ENCODE peak calls at places on chromosomes 13 and 19, in five cellular contexts. One of them, this sample, is unnamed. For H3K4me1, the result is how much of the 10 kb centered on the place peaks cover.

GRCh38 chr13:93561553-93561952 is 334.9 kb downstream of the GPC6 start:
- DNase-seq in colonic mucosa: no peak
- DNase-seq in NT2/D1: peak
- DNase-seq in SK-N-SH: no peak
- DNase-seq in astrocyte: no peak
- DNase-seq in this sample: peak

GRCh38 chr19:1445185-1445931 is 4.6 kb upstream of the APC2 start:
- DNase-seq in astrocyte: no peak
- DNase-seq in SK-N-SH: peak
- DNase-seq in NT2/D1: no peak
- DNase-seq in colonic mucosa: peak
- DNase-seq in this sample: peak

GRCh38 chr19:54262066-54262465 is 5.0 kb upstream of the LILRB5 start:
- DNase-seq in NT2/D1: no peak
- DNase-seq in astrocyte: no peak
- DNase-seq in SK-N-SH: no peak
- DNase-seq in colonic mucosa: peak
- DNase-seq in this sample: peak

GRCh38 chr13:113371061-113371460 is 7.1 kb upstream of the GRTP1 start:
- DNase-seq in SK-N-SH: no peak
- DNase-seq in NT2/D1: no peak
- DNase-seq in astrocyte: no peak
- DNase-seq in colonic mucosa: no peak
- DNase-seq in this sample: peak

GRCh38 chr19:48659768-48660167 is 13.0 kb downstream of the NTN5 start:
- DNase-seq in colonic mucosa: no peak
- DNase-seq in NT2/D1: no peak
- DNase-seq in SK-N-SH: no peak
- DNase-seq in astrocyte: no peak
- DNase-seq in this sample: no peak

GRCh38 chr13:29454931-29455481 is 140.5 kb downstream of the SLC7A1 start:
- DNase-seq in NT2/D1: peak
- DNase-seq in SK-N-SH: no peak
- DNase-seq in astrocyte: no peak
- DNase-seq in colonic mucosa: no peak
- DNase-seq in this sample: peak

GRCh38 chr13:55661505-55661904 is 1479.2 kb upstream of the PRR20A start:
- DNase-seq in astrocyte: no peak
- DNase-seq in NT2/D1: no peak
- DNase-seq in SK-N-SH: no peak
- DNase-seq in colonic mucosa: no peak
- DNase-seq in this sample: peak

GRCh38 chr13:23488442-23488841 is 54.9 kb upstream of the SACS start:
- DNase-seq in NT2/D1: no peak
- DNase-seq in astrocyte: peak
- DNase-seq in SK-N-SH: peak
- DNase-seq in colonic mucosa: no peak
- DNase-seq in this sample: no peak

GRCh38 chr19:5695649-5696195 is 5.6 kb downstream of the RPL36 start:
- DNase-seq in NT2/D1: no peak
- DNase-seq in SK-N-SH: no peak
- DNase-seq in colonic mucosa: no peak
- DNase-seq in astrocyte: no peak
- DNase-seq in this sample: peak

GRCh38 chr19:49214701-49215100 is 57.1 kb downstream of the TRPM4 start:
- DNase-seq in SK-N-SH: no peak
- DNase-seq in NT2/D1: no peak
- DNase-seq in astrocyte: no peak
- DNase-seq in colonic mucosa: no peak
- DNase-seq in this sample: no peak

GRCh38 chr13:93736111-93736510 is 509.5 kb downstream of the GPC6 start:
- DNase-seq in SK-N-SH: no peak
- DNase-seq in NT2/D1: no peak
- DNase-seq in colonic mucosa: no peak
- DNase-seq in astrocyte: peak
- DNase-seq in this sample: no peak

GRCh38 chr19:30029721-30030510 is 87.9 kb downstream of the URI1 start:
- DNase-seq in astrocyte: peak
- DNase-seq in NT2/D1: no peak
- DNase-seq in SK-N-SH: no peak
- DNase-seq in colonic mucosa: no peak
- DNase-seq in this sample: no peak

GRCh38 chr19:51317381-51317780 is 5.9 kb downstream of the IGLON5 start:
- DNase-seq in SK-N-SH: no peak
- DNase-seq in NT2/D1: no peak
- DNase-seq in colonic mucosa: no peak
- DNase-seq in astrocyte: no peak
- DNase-seq in this sample: no peak
- H3K9ac ChIP-seq in SK-N-SH: no peak
- H3K9ac ChIP-seq in NT2/D1: no peak
- H3K9ac ChIP-seq in colonic mucosa: no peak
- H3K9ac ChIP-seq in astrocyte: no peak
- H3K9ac ChIP-seq in this sample: no peak

DNA sequence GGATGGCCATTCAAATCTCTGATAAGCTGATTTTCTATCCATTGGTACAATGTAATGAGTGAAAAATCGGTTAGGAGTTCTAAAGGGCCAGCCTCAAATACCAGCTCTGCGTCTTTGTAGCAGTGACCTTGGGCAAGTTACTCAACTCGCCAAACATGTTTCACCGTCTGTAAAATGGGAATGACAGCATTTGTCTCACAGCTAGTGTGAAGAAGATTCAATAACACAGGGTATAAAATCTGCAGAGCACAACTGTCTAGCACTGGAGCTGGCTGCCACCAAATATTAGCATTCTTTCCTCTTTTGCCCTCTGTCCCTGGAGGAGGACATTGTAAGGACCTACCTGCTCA is 22.1 kb upstream of the SERP2 start:
- DNase-seq in SK-N-SH: no peak
- DNase-seq in colonic mucosa: no peak
- DNase-seq in NT2/D1: no peak
- DNase-seq in astrocyte: no peak
- DNase-seq in this sample: no peak
- H3K4me1 ChIP-seq in SK-N-SH: under half
- H3K4me1 ChIP-seq in colonic mucosa: under half
- H3K4me1 ChIP-seq in NT2/D1: under half
- H3K4me1 ChIP-seq in astrocyte: under half
- H3K4me1 ChIP-seq in this sample: under half

DNA sequence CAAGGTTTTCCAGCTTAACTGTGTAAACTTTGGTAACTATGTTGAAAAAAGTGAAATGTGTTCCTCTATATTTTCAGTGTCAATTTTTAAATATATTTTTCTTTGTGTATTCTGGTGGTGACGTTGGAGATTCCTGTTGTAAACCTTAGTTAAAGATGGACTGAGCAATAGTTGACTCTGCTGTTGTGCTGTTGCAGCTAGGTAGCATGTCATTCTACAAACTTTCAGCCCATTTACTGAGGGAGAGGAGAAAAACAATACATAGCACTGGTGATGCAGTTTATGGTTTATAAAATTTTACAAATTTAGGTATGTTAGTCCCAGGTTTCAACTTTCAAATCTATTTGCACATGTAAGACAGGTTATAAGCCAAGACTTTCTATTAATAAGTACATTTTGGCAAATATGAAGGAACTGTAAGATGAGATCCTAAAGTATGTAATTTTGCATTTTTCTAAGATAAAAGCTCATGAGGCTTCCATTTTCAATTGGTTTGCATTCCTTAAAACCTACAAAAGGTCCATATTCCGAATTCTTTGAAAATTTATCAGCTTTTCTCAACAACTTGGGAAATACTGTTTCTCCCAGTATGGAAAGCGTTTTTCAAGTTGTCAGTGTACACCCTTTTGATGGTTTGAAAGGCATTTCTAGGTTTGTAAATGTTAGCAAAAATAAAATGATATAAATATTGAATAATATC is 1.5 kb downstream of the NDFIP2 start:
- DNase-seq in SK-N-SH: no peak
- DNase-seq in colonic mucosa: no peak
- DNase-seq in astrocyte: peak
- DNase-seq in NT2/D1: no peak
- DNase-seq in this sample: no peak
- H3K9ac ChIP-seq in SK-N-SH: peak
- H3K9ac ChIP-seq in colonic mucosa: no peak
- H3K9ac ChIP-seq in astrocyte: peak
- H3K9ac ChIP-seq in NT2/D1: no peak
- H3K9ac ChIP-seq in this sample: peak

DNA sequence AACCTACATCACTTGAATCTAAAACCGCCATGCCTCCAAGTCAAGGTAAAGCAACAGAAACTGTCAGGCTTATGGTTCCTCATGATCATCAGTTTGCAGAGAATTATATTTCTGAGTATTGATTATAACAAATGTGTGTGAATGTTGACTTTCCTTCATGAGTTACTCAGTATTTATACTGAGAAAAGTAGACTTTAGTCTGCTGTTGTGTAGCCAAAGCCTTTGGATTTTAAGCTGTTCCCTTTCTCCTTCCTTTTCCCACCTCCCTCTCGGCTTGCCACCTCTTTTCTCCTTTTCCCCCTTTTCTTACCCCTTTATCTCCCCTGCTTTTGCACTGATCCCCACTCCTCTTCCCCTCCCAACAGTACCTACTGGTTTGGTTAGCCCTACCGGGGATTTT is 20.7 kb upstream of the GPR18 start:
- DNase-seq in astrocyte: no peak
- DNase-seq in NT2/D1: no peak
- DNase-seq in colonic mucosa: no peak
- DNase-seq in SK-N-SH: no peak
- DNase-seq in this sample: no peak
- H3K4me1 ChIP-seq in astrocyte: under half
- H3K4me1 ChIP-seq in NT2/D1: under half
- H3K4me1 ChIP-seq in colonic mucosa: under half
- H3K4me1 ChIP-seq in SK-N-SH: under half
- H3K4me1 ChIP-seq in this sample: under half

GRCh38 chr13:48006396-48006795 is 5.3 kb upstream of the SUCLA2 start:
- DNase-seq in colonic mucosa: no peak
- DNase-seq in SK-N-SH: no peak
- DNase-seq in NT2/D1: no peak
- DNase-seq in astrocyte: peak
- DNase-seq in this sample: no peak
- H3K9ac ChIP-seq in colonic mucosa: no peak
- H3K9ac ChIP-seq in SK-N-SH: no peak
- H3K9ac ChIP-seq in NT2/D1: no peak
- H3K9ac ChIP-seq in astrocyte: no peak
- H3K9ac ChIP-seq in this sample: no peak

GRCh38 chr19:12967907-12968306 is 1.5 kb upstream of the DAND5 start:
- DNase-seq in colonic mucosa: no peak
- DNase-seq in astrocyte: no peak
- DNase-seq in SK-N-SH: no peak
- DNase-seq in NT2/D1: no peak
- DNase-seq in this sample: no peak
- H3K4me1 ChIP-seq in colonic mucosa: under half
- H3K4me1 ChIP-seq in astrocyte: under half
- H3K4me1 ChIP-seq in SK-N-SH: under half
- H3K4me1 ChIP-seq in NT2/D1: under half
- H3K4me1 ChIP-seq in this sample: under half

GRCh38 chr13:104318121-104318520 is 1251.9 kb upstream of the SLC10A2 start:
- DNase-seq in SK-N-SH: peak
- DNase-seq in colonic mucosa: no peak
- DNase-seq in astrocyte: peak
- DNase-seq in NT2/D1: no peak
- DNase-seq in this sample: no peak
- H3K9ac ChIP-seq in SK-N-SH: no peak
- H3K9ac ChIP-seq in colonic mucosa: no peak
- H3K9ac ChIP-seq in astrocyte: no peak
- H3K9ac ChIP-seq in NT2/D1: no peak
- H3K9ac ChIP-seq in this sample: no peak

GRCh38 chr19:34259367-34259865 is 5.1 kb downstream of the GARRE1 start:
- DNase-seq in astrocyte: no peak
- DNase-seq in SK-N-SH: no peak
- DNase-seq in colonic mucosa: no peak
- DNase-seq in NT2/D1: no peak
- DNase-seq in this sample: no peak
- H3K4me1 ChIP-seq in astrocyte: under half
- H3K4me1 ChIP-seq in SK-N-SH: under half
- H3K4me1 ChIP-seq in colonic mucosa: under half
- H3K4me1 ChIP-seq in NT2/D1: under half
- H3K4me1 ChIP-seq in this sample: under half

GRCh38 chr19:41175825-41176734 is 16.9 kb upstream of the CYP2S1 start:
- DNase-seq in colonic mucosa: peak
- DNase-seq in SK-N-SH: no peak
- DNase-seq in astrocyte: peak
- DNase-seq in NT2/D1: peak
- DNase-seq in this sample: peak
- H3K9ac ChIP-seq in colonic mucosa: no peak
- H3K9ac ChIP-seq in SK-N-SH: no peak
- H3K9ac ChIP-seq in astrocyte: peak
- H3K9ac ChIP-seq in NT2/D1: peak
- H3K9ac ChIP-seq in this sample: no peak

GRCh38 chr19:3099347-3100145 is 5.4 kb downstream of the GNA11 start:
- DNase-seq in astrocyte: no peak
- DNase-seq in colonic mucosa: no peak
- DNase-seq in SK-N-SH: no peak
- DNase-seq in NT2/D1: no peak
- DNase-seq in this sample: no peak
- H3K4me1 ChIP-seq in astrocyte: under half
- H3K4me1 ChIP-seq in colonic mucosa: under half
- H3K4me1 ChIP-seq in SK-N-SH: under half
- H3K4me1 ChIP-seq in NT2/D1: under half
- H3K4me1 ChIP-seq in this sample: under half

This sample was measured in endodermal cell.